ENCODE peak calls at places on chromosomes 13 and 19, in six cellular contexts. One of them, this sample, is unnamed.

GRCh38 chr19:15279326-15279904 is 47.2 kb upstream of the EPHX3 start:
- DNase-seq in endodermal cell: no peak
- DNase-seq in NB4: no peak
- DNase-seq in colonic mucosa: no peak
- DNase-seq in neural progenitor cell: peak
- DNase-seq in foreskin fibroblast: no peak
- DNase-seq in this sample: no peak

GRCh38 chr13:23855360-23855759 is 33.8 kb downstream of the MIPEP start:
- DNase-seq in endodermal cell: no peak
- DNase-seq in NB4: no peak
- DNase-seq in colonic mucosa: no peak
- DNase-seq in neural progenitor cell: no peak
- DNase-seq in foreskin fibroblast: no peak
- DNase-seq in this sample: no peak

GRCh38 chr19:17726136-17726741 is 7.0 kb downstream of the MAP1S start:
- DNase-seq in endodermal cell: no peak
- DNase-seq in NB4: no peak
- DNase-seq in colonic mucosa: no peak
- DNase-seq in neural progenitor cell: no peak
- DNase-seq in foreskin fibroblast: no peak
- DNase-seq in this sample: no peak

GRCh38 chr13:22187329-22187728 is 516.5 kb downstream of the FGF9 start:
- DNase-seq in endodermal cell: no peak
- DNase-seq in NB4: no peak
- DNase-seq in colonic mucosa: no peak
- DNase-seq in neural progenitor cell: no peak
- DNase-seq in foreskin fibroblast: no peak
- DNase-seq in this sample: no peak

GRCh38 chr19:2207991-2208860 is 27.9 kb downstream of the PLEKHJ1 start:
- DNase-seq in endodermal cell: peak
- DNase-seq in NB4: peak
- DNase-seq in colonic mucosa: peak
- DNase-seq in neural progenitor cell: peak
- DNase-seq in foreskin fibroblast: peak
- DNase-seq in this sample: peak

GRCh38 chr13:80341098-80341701 is at the start of gene SPRY2:
- DNase-seq in endodermal cell: peak
- DNase-seq in NB4: peak
- DNase-seq in colonic mucosa: peak
- DNase-seq in neural progenitor cell: peak
- DNase-seq in foreskin fibroblast: peak
- DNase-seq in this sample: peak

GRCh38 chr13:29918845-29919244 is 68.4 kb upstream of the UBL3 start:
- DNase-seq in endodermal cell: no peak
- DNase-seq in NB4: no peak
- DNase-seq in colonic mucosa: no peak
- DNase-seq in neural progenitor cell: no peak
- DNase-seq in foreskin fibroblast: peak
- DNase-seq in this sample: peak

GRCh38 chr19:4233282-4233853 is 4.0 kb downstream of the EBI3 start:
- DNase-seq in endodermal cell: peak
- DNase-seq in NB4: peak
- DNase-seq in colonic mucosa: peak
- DNase-seq in neural progenitor cell: peak
- DNase-seq in foreskin fibroblast: no peak
- DNase-seq in this sample: peak

GRCh38 chr13:73399347-73400216 is 340.8 kb downstream of the KLF5 start:
- DNase-seq in endodermal cell: no peak
- DNase-seq in NB4: no peak
- DNase-seq in colonic mucosa: peak
- DNase-seq in neural progenitor cell: no peak
- DNase-seq in foreskin fibroblast: no peak
- DNase-seq in this sample: no peak

GRCh38 chr13:35496761-35497386 is 20.4 kb upstream of the MAB21L1 start:
- DNase-seq in endodermal cell: no peak
- DNase-seq in NB4: peak
- DNase-seq in colonic mucosa: no peak
- DNase-seq in neural progenitor cell: no peak
- DNase-seq in foreskin fibroblast: no peak
- DNase-seq in this sample: no peak

GRCh38 chr13:113781571-113781970 is 22.5 kb downstream of the TMEM255B start:
- DNase-seq in endodermal cell: no peak
- DNase-seq in NB4: no peak
- DNase-seq in colonic mucosa: no peak
- DNase-seq in neural progenitor cell: no peak
- DNase-seq in foreskin fibroblast: no peak
- DNase-seq in this sample: no peak

GRCh38 chr19:7900401-7900870 is 3.2 kb upstream of the MAP2K7 start:
- DNase-seq in endodermal cell: no peak
- DNase-seq in NB4: no peak
- DNase-seq in colonic mucosa: no peak
- DNase-seq in neural progenitor cell: no peak
- DNase-seq in foreskin fibroblast: no peak
- DNase-seq in this sample: no peak

GRCh38 chr19:8877854-8878705 is 45.9 kb downstream of the MBD3L1 start:
- DNase-seq in endodermal cell: peak
- DNase-seq in NB4: peak
- DNase-seq in colonic mucosa: no peak
- DNase-seq in neural progenitor cell: peak
- DNase-seq in foreskin fibroblast: no peak
- DNase-seq in this sample: no peak

GRCh38 chr19:16033136-16033530 is 43.2 kb upstream of the TPM4 start:
- DNase-seq in endodermal cell: no peak
- DNase-seq in NB4: no peak
- DNase-seq in colonic mucosa: no peak
- DNase-seq in neural progenitor cell: no peak
- DNase-seq in foreskin fibroblast: no peak
- DNase-seq in this sample: no peak

GRCh38 chr13:87661471-87661870 is 9.7 kb upstream of the SLITRK5 start:
- DNase-seq in endodermal cell: no peak
- DNase-seq in NB4: no peak
- DNase-seq in colonic mucosa: no peak
- DNase-seq in neural progenitor cell: no peak
- DNase-seq in foreskin fibroblast: no peak
- DNase-seq in this sample: no peak

GRCh38 chr19:22882797-22883196 is 50.7 kb downstream of the ZNF723 start:
- DNase-seq in endodermal cell: no peak
- DNase-seq in NB4: peak
- DNase-seq in colonic mucosa: no peak
- DNase-seq in neural progenitor cell: peak
- DNase-seq in foreskin fibroblast: peak
- DNase-seq in this sample: no peak

GRCh38 chr13:93505104-93505952 is 278.7 kb downstream of the GPC6 start:
- DNase-seq in endodermal cell: no peak
- DNase-seq in NB4: no peak
- DNase-seq in colonic mucosa: no peak
- DNase-seq in neural progenitor cell: no peak
- DNase-seq in foreskin fibroblast: peak
- DNase-seq in this sample: no peak

GRCh38 chr19:5240011-5240410 is 100.6 kb downstream of the PTPRS start:
- DNase-seq in endodermal cell: no peak
- DNase-seq in NB4: no peak
- DNase-seq in colonic mucosa: no peak
- DNase-seq in neural progenitor cell: no peak
- DNase-seq in foreskin fibroblast: no peak
- DNase-seq in this sample: no peak

GRCh38 chr13:81929988-81930387 is 1589.1 kb upstream of the SPRY2 start:
- DNase-seq in endodermal cell: peak
- DNase-seq in NB4: peak
- DNase-seq in colonic mucosa: no peak
- DNase-seq in neural progenitor cell: peak
- DNase-seq in foreskin fibroblast: no peak
- DNase-seq in this sample: no peak

GRCh38 chr13:108797354-108797753 is 167.9 kb downstream of the MYO16 start:
- DNase-seq in endodermal cell: no peak
- DNase-seq in NB4: no peak
- DNase-seq in colonic mucosa: no peak
- DNase-seq in neural progenitor cell: no peak
- DNase-seq in foreskin fibroblast: no peak
- DNase-seq in this sample: no peak

GRCh38 chr13:30872195-30872594 is 33.9 kb upstream of the MEDAG start:
- DNase-seq in endodermal cell: peak
- DNase-seq in NB4: no peak
- DNase-seq in colonic mucosa: no peak
- DNase-seq in neural progenitor cell: no peak
- DNase-seq in foreskin fibroblast: no peak
- DNase-seq in this sample: no peak

GRCh38 chr19:41098762-41099161 is 10.5 kb downstream of the CYP2A13 start:
- DNase-seq in endodermal cell: peak
- DNase-seq in NB4: no peak
- DNase-seq in colonic mucosa: no peak
- DNase-seq in neural progenitor cell: no peak
- DNase-seq in foreskin fibroblast: no peak
- DNase-seq in this sample: no peak

GRCh38 chr13:33352023-33352422 is 66.5 kb upstream of the STARD13 start:
- DNase-seq in endodermal cell: no peak
- DNase-seq in NB4: no peak
- DNase-seq in colonic mucosa: no peak
- DNase-seq in neural progenitor cell: no peak
- DNase-seq in foreskin fibroblast: no peak
- DNase-seq in this sample: no peak

GRCh38 chr13:43846496-43846895 is 33.0 kb downstream of the CCDC122 start:
- DNase-seq in endodermal cell: no peak
- DNase-seq in NB4: no peak
- DNase-seq in colonic mucosa: no peak
- DNase-seq in neural progenitor cell: no peak
- DNase-seq in foreskin fibroblast: peak
- DNase-seq in this sample: no peak

GRCh38 chr13:33799950-33800592 is 17.9 kb upstream of the RFC3 start:
- DNase-seq in endodermal cell: no peak
- DNase-seq in NB4: peak
- DNase-seq in colonic mucosa: no peak
- DNase-seq in neural progenitor cell: peak
- DNase-seq in foreskin fibroblast: no peak
- DNase-seq in this sample: no peak

DNA sequence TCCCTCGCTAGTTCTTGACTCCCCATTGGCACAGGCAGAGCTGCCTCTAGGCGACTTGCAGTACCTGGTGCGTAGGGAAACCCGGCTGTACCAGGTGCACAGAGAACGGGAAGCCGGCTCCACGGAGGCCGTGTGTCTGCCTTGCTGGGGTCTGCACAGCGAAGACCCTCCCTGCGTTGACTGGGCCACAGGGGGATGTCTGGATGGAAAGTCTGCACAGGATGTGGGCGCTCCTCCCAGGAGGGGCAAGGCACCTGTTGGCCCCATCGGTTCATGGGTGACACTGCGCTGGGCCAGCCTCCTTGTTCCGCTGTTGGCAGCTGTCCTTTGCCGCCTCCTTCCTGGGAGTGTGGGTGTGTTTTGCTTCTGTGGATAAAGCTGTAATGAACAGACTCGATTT is 138.3 kb downstream of the TEX29 start:
- DNase-seq in endodermal cell: no peak
- DNase-seq in NB4: no peak
- DNase-seq in colonic mucosa: no peak
- DNase-seq in neural progenitor cell: no peak
- DNase-seq in foreskin fibroblast: no peak
- DNase-seq in this sample: no peak
- H3K4me3 ChIP-seq in endodermal cell: no peak
- H3K4me3 ChIP-seq in NB4: no peak
- H3K4me3 ChIP-seq in colonic mucosa: no peak
- H3K4me3 ChIP-seq in neural progenitor cell: no peak
- H3K4me3 ChIP-seq in foreskin fibroblast: no peak
- H3K4me3 ChIP-seq in this sample: no peak

DNA sequence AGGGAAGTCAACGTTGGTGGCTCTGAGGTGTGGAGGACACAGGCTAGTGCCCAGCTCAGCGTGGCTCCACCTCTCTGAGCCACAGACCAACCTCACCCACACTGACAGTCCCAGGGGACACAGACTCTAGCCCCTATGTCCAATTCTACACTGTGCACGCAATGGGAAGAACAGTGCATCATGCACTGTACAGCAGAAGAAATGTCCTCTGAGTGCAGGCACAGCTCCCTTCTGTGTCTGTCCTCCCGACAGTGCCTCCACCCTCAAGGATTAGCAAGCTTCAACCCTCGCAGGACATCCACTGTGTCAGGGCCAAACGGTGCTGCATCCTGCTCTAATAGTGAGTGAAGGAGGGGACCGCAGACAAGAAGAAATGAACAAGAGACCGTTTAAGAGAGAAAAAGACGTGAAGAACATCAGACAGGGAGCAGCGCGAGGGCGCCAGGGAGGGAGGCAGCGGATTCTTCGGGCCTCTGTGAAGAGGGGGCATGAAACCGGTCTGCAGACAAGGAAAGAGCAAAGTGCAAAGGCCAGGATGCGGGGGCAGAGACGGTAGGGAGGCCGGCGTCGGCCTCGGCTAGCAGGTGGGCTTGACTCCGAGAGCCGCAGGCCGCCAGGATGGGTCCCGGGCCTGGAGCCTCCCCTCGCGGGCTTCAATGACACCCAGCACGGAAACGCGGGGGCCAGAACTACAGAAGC is 644 bp downstream of the ZNF837 start:
- DNase-seq in endodermal cell: no peak
- DNase-seq in NB4: peak
- DNase-seq in colonic mucosa: no peak
- DNase-seq in neural progenitor cell: no peak
- DNase-seq in foreskin fibroblast: no peak
- DNase-seq in this sample: no peak
- H3K4me3 ChIP-seq in endodermal cell: peak
- H3K4me3 ChIP-seq in NB4: peak
- H3K4me3 ChIP-seq in colonic mucosa: peak
- H3K4me3 ChIP-seq in neural progenitor cell: peak
- H3K4me3 ChIP-seq in foreskin fibroblast: peak
- H3K4me3 ChIP-seq in this sample: peak

GRCh38 chr19:34678421-34678820 is 943 bp downstream of the ZNF302 start:
- DNase-seq in endodermal cell: no peak
- DNase-seq in NB4: no peak
- DNase-seq in colonic mucosa: no peak
- DNase-seq in neural progenitor cell: no peak
- DNase-seq in foreskin fibroblast: no peak
- DNase-seq in this sample: peak

GRCh38 chr19:34677386-34678084 is at the start of gene ZNF302:
- DNase-seq in endodermal cell: peak
- DNase-seq in NB4: peak
- DNase-seq in colonic mucosa: peak
- DNase-seq in neural progenitor cell: peak
- DNase-seq in foreskin fibroblast: peak
- DNase-seq in this sample: peak

GRCh38 chr19:34676697-34677385 is at the start of gene SCGB2B2:
- DNase-seq in endodermal cell: no peak
- DNase-seq in NB4: peak
- DNase-seq in colonic mucosa: no peak
- DNase-seq in neural progenitor cell: no peak
- DNase-seq in foreskin fibroblast: peak
- DNase-seq in this sample: no peak

GRCh38 chr19:34675919-34676318 is 1.0 kb downstream of the SCGB2B2 start:
- DNase-seq in endodermal cell: no peak
- DNase-seq in NB4: no peak
- DNase-seq in colonic mucosa: no peak
- DNase-seq in neural progenitor cell: no peak
- DNase-seq in foreskin fibroblast: no peak
- DNase-seq in this sample: no peak

GRCh38 chr19:34678085-34678412 is 571 bp downstream of the ZNF302 start:
- DNase-seq in endodermal cell: no peak
- DNase-seq in NB4: no peak
- DNase-seq in colonic mucosa: no peak
- DNase-seq in neural progenitor cell: no peak
- DNase-seq in foreskin fibroblast: no peak
- DNase-seq in this sample: no peak
- H3K4me3 ChIP-seq in endodermal cell: peak
- H3K4me3 ChIP-seq in NB4: peak
- H3K4me3 ChIP-seq in colonic mucosa: peak
- H3K4me3 ChIP-seq in neural progenitor cell: peak
- H3K4me3 ChIP-seq in foreskin fibroblast: peak
- H3K4me3 ChIP-seq in this sample: peak

GRCh38 chr19:36257512-36257876 is 42.6 kb downstream of the ZNF146 start:
- DNase-seq in endodermal cell: no peak
- DNase-seq in NB4: no peak
- DNase-seq in colonic mucosa: no peak
- DNase-seq in neural progenitor cell: no peak
- DNase-seq in foreskin fibroblast: no peak
- DNase-seq in this sample: peak
- H3K4me3 ChIP-seq in endodermal cell: peak
- H3K4me3 ChIP-seq in NB4: no peak
- H3K4me3 ChIP-seq in colonic mucosa: peak
- H3K4me3 ChIP-seq in neural progenitor cell: no peak
- H3K4me3 ChIP-seq in foreskin fibroblast: peak
- H3K4me3 ChIP-seq in this sample: no peak